ENCODE peak calls at places on chromosome 11, in five cellular contexts. R, Q, H, X and W are unnamed samples.

GRCh38 chr11:62689421-62690183 is at the start of gene LRRN4CL:
- DNase-seq in R (no peak), Q (no peak), H (peak), X (no peak), W (no peak)

GRCh38 chr11:91947215-91947614 is 277.4 kb upstream of the FAT3 start:
- DNase-seq in R (no peak), Q (peak), H (no peak), X (no peak), W (no peak)

GRCh38 chr11:93942176-93942575 is 79.0 kb upstream of the HEPHL1 start:
- DNase-seq in R (no peak), Q (no peak), H (no peak), X (no peak), W (no peak)

GRCh38 chr11:116960916-116961315 is 123.5 kb upstream of the APOA1 start:
- DNase-seq in R (no peak), Q (no peak), H (no peak), X (no peak), W (no peak)

GRCh38 chr11:2387266-2387982 is 10.3 kb downstream of the CD81 start:
- DNase-seq in R (no peak), Q (no peak), H (no peak), X (no peak), W (no peak)

GRCh38 chr11:110251837-110252236 is 44.6 kb downstream of the RDX start:
- DNase-seq in R (no peak), Q (no peak), H (no peak), X (no peak), W (no peak)

GRCh38 chr11:106917973-106918372 is 100.3 kb downstream of the GUCY1A2 start:
- DNase-seq in R (peak), Q (no peak), H (no peak), X (no peak), W (no peak)

GRCh38 chr11:130144721-130145327 is 14.8 kb upstream of the ST14 start:
- DNase-seq in R (no peak), Q (no peak), H (no peak), X (no peak), W (no peak)

GRCh38 chr11:117972044-117972443 is 14.2 kb upstream of the IL10RA start:
- DNase-seq in R (no peak), Q (no peak), H (no peak), X (peak), W (no peak)

GRCh38 chr11:11265994-11266606 is 87.0 kb downstream of the CSNK2A3 start:
- DNase-seq in R (peak), Q (no peak), H (peak), X (peak), W (peak)